ENCODE peak calls at places on chromosome 2, in nine cellular contexts. K is SW480; E is CD8-positive, alpha-beta T cell; D is activated naive CD8-positive, alpha-beta T cell treated with anti-CD3 and anti-CD28 coated beads, Interleukin-2, amount 10 ng/mL, durations not matched to agents 7 days and 5 days; P is WTC11; M is NCI-H1694; N is heart right ventricle; Z is T-helper 2 cell; C is stimulated activated CD8-positive, alpha-beta memory T cell treated with anti-CD3 and anti-CD28 coated beads, Interleukin-4, amount 100 ng/mL, for 4 hours. A is an unnamed sample.

GRCh38 chr2:96325884-96326255 is 753 bp downstream of the ITPRIPL1 start:
- DNase-seq in K (peak; percentile 31), E (peak; percentile 53), D (peak; percentile 61), P (no peak), M (peak; percentile 6), N (no peak), Z (no peak), C (no peak), A (no peak)

GRCh38 chr2:235689427-235689853 is 195.6 kb downstream of the AGAP1 start:
- DNase-seq in K (no peak), E (no peak), D (no peak), P (no peak), M (no peak), N (no peak), Z (no peak), C (no peak), A (no peak)

GRCh38 chr2:1518891-1519530 is 105.7 kb downstream of the TPO start:
- DNase-seq in K (peak; percentile 46), E (no peak), D (no peak), P (peak; percentile 11), M (no peak), N (peak; percentile 57), Z (no peak), C (no peak), A (no peak)

GRCh38 chr2:179141206-179141605 is 91.3 kb upstream of the CCDC141 start:
- DNase-seq in K (no peak), E (no peak), D (no peak), P (no peak), M (no peak), N (no peak), Z (no peak), C (no peak), A (no peak)

GRCh38 chr2:82256288-82256687 is 1951.7 kb upstream of the LRRTM1 start:
- DNase-seq in K (no peak), E (no peak), D (no peak), P (no peak), M (no peak), N (no peak), Z (no peak), C (no peak), A (no peak)

GRCh38 chr2:27494944-27495554 is at the start of gene FNDC4:
- DNase-seq in K (no peak), E (no peak), D (peak; percentile 46), P (peak; percentile 68), M (peak; percentile 18), N (peak; percentile 17), Z (no peak), C (no peak), A (peak; percentile 41)

GRCh38 chr2:132667716-132668115 is 2.3 kb downstream of the LYPD1 start:
- DNase-seq in K (no peak), E (no peak), D (no peak), P (no peak), M (no peak), N (no peak), Z (no peak), C (no peak), A (no peak)

GRCh38 chr2:74417763-74418162 is 3.7 kb downstream of the C2orf81 start:
- DNase-seq in K (no peak), E (no peak), D (no peak), P (no peak), M (no peak), N (no peak), Z (no peak), C (no peak), A (no peak)

GRCh38 chr2:16198166-16198912 is 258.0 kb downstream of the MYCN start:
- DNase-seq in K (no peak), E (no peak), D (no peak), P (no peak), M (no peak), N (no peak), Z (no peak), C (no peak), A (no peak)

GRCh38 chr2:12717191-12717987 is 653 bp downstream of the TRIB2 start:
- DNase-seq in K (peak; percentile 75), E (peak; percentile 37), D (peak; percentile 70), P (peak; percentile 74), M (peak; percentile 44), N (peak; percentile 53), Z (peak; percentile 31), C (no peak), A (peak; percentile 43)

GRCh38 chr2:69567157-69567908 is 76.2 kb downstream of the AAK1 start:
- DNase-seq in K (peak; percentile 52), E (no peak), D (no peak), P (no peak), M (no peak), N (no peak), Z (no peak), C (no peak), A (peak; percentile 54)